ENCODE peak calls at places on chromosome 1, in six cellular contexts. C, U, A, K, B and X are unnamed samples.

GRCh38 chr1:17696417-17697301 is 58.5 kb upstream of the ACTL8 start:
- DNase-seq in C (peak), U (peak), A (peak), K (peak), B (peak), X (peak)

GRCh38 chr1:77473690-77474089 is 191.9 kb downstream of the AK5 start:
- DNase-seq in C (peak), U (peak), A (no peak), K (no peak), B (peak), X (peak)

GRCh38 chr1:151108331-151108730 is 37.8 kb downstream of the GABPB2 start:
- DNase-seq in C (no peak), U (no peak), A (no peak), K (no peak), B (no peak), X (no peak)

GRCh38 chr1:165313906-165314305 is 42.6 kb downstream of the LMX1A start:
- DNase-seq in C (no peak), U (no peak), A (no peak), K (no peak), B (no peak), X (no peak)

GRCh38 chr1:232944342-232944741 is 6.1 kb upstream of the NTPCR start:
- DNase-seq in C (no peak), U (no peak), A (no peak), K (no peak), B (no peak), X (no peak)

GRCh38 chr1:86155061-86155806 is 1.3 kb downstream of the COL24A1 start:
- DNase-seq in C (no peak), U (peak), A (peak), K (peak), B (no peak), X (no peak)

GRCh38 chr1:9473032-9473792 is 66.1 kb upstream of the SLC25A33 start:
- DNase-seq in C (peak), U (peak), A (peak), K (peak), B (peak), X (peak)

GRCh38 chr1:221093903-221094865 is 214.9 kb downstream of the HLX start:
- DNase-seq in C (no peak), U (no peak), A (no peak), K (no peak), B (no peak), X (no peak)

GRCh38 chr1:109214695-109215623 is 1.2 kb downstream of the SARS1 start:
- DNase-seq in C (peak), U (peak), A (no peak), K (no peak), B (peak), X (peak)

GRCh38 chr1:210915890-210916507 is 217.9 kb downstream of the KCNH1 start:
- DNase-seq in C (no peak), U (no peak), A (no peak), K (no peak), B (no peak), X (no peak)

GRCh38 chr1:52668711-52669110 is 29.4 kb downstream of the COA7 start:
- DNase-seq in C (peak), U (no peak), A (no peak), K (no peak), B (peak), X (peak)

GRCh38 chr1:72202761-72203160 is 79.6 kb downstream of the NEGR1 start:
- DNase-seq in C (peak), U (no peak), A (no peak), K (no peak), B (no peak), X (peak)

GRCh38 chr1:10677508-10678364 is 118.7 kb downstream of the CASZ1 start:
- DNase-seq in C (no peak), U (no peak), A (peak), K (no peak), B (no peak), X (no peak)

GRCh38 chr1:150479927-150480352 is 7.3 kb upstream of the TARS2 start:
- DNase-seq in C (no peak), U (no peak), A (no peak), K (no peak), B (no peak), X (no peak)

GRCh38 chr1:202152399-202152798 is 7.9 kb upstream of the ARL8A start:
- DNase-seq in C (no peak), U (no peak), A (no peak), K (peak), B (no peak), X (no peak)

GRCh38 chr1:89065077-89065868 is at the start of gene GBP1:
- DNase-seq in C (peak), U (peak), A (no peak), K (no peak), B (peak), X (peak)

GRCh38 chr1:227919916-227920315 is 27.8 kb downstream of the WNT9A start:
- DNase-seq in C (no peak), U (no peak), A (peak), K (peak), B (no peak), X (no peak)

GRCh38 chr1:113396585-113396984 is 6.3 kb downstream of the MAGI3 start:
- DNase-seq in C (peak), U (peak), A (no peak), K (no peak), B (peak), X (peak)

GRCh38 chr1:52814465-52814864 is 28.1 kb upstream of the ZYG11A start:
- DNase-seq in C (peak), U (peak), A (no peak), K (no peak), B (peak), X (peak)

GRCh38 chr1:50959303-50959912 is 659 bp downstream of the FAF1 start:
- DNase-seq in C (peak), U (peak), A (no peak), K (no peak), B (peak), X (peak)

GRCh38 chr1:154407021-154407865 is 2.1 kb downstream of the IL6R start:
- DNase-seq in C (no peak), U (no peak), A (peak), K (no peak), B (peak), X (no peak)

GRCh38 chr1:38296047-38296446 is 249.5 kb upstream of the POU3F1 start:
- DNase-seq in C (no peak), U (no peak), A (no peak), K (no peak), B (no peak), X (no peak)

GRCh38 chr1:193569696-193570269 is 383.4 kb upstream of the B3GALT2 start:
- DNase-seq in C (no peak), U (peak), A (no peak), K (no peak), B (peak), X (peak)

GRCh38 chr1:8315573-8316475 is 2.1 kb upstream of the SLC45A1 start:
- DNase-seq in C (peak), U (no peak), A (peak), K (peak), B (no peak), X (no peak)

GRCh38 chr1:100455478-100456072 is 82.4 kb upstream of the GPR88 start:
- DNase-seq in C (peak), U (peak), A (no peak), K (no peak), B (no peak), X (peak)

GRCh38 chr1:209704584-209704983 is at the start of gene HSD11B1:
- DNase-seq in C (no peak), U (peak), A (no peak), K (no peak), B (no peak), X (peak)

GRCh38 chr1:2068951-2069350 is 18.7 kb downstream of the PRKCZ start:
- DNase-seq in C (no peak), U (no peak), A (no peak), K (no peak), B (no peak), X (no peak)

GRCh38 chr1:52306227-52307006 is 59.6 kb downstream of the CC2D1B start:
- DNase-seq in C (no peak), U (no peak), A (peak), K (no peak), B (no peak), X (no peak)

GRCh38 chr1:10429868-10430215 is 391 bp upstream of the CENPS start:
- DNase-seq in C (peak), U (peak), A (no peak), K (no peak), B (no peak), X (peak)

GRCh38 chr1:234502785-234503184 is 23.8 kb upstream of the TARBP1 start:
- DNase-seq in C (no peak), U (no peak), A (no peak), K (no peak), B (no peak), X (no peak)

GRCh38 chr1:196466656-196467055 is 141.6 kb downstream of the KCNT2 start:
- DNase-seq in C (peak), U (peak), A (no peak), K (no peak), B (peak), X (peak)

GRCh38 chr1:183281039-183281438 is 95.0 kb downstream of the LAMC2 start:
- DNase-seq in C (peak), U (peak), A (no peak), K (no peak), B (peak), X (peak)

GRCh38 chr1:23704834-23705495 is 13.4 kb downstream of the RPL11 start:
- DNase-seq in C (no peak), U (no peak), A (no peak), K (no peak), B (no peak), X (no peak)

GRCh38 chr1:53076721-53077598 is 14.9 kb downstream of the PODN start:
- DNase-seq in C (no peak), U (no peak), A (no peak), K (no peak), B (no peak), X (no peak)

GRCh38 chr1:5975133-5975880 is 16.9 kb downstream of the NPHP4 start:
- DNase-seq in C (peak), U (peak), A (peak), K (peak), B (peak), X (peak)

GRCh38 chr1:34918609-34919561 is 10.6 kb downstream of the DLGAP3 start:
- DNase-seq in C (no peak), U (no peak), A (peak), K (peak), B (no peak), X (no peak)
- H3K9ac ChIP-seq in C (no peak), U (no peak), A (no peak), K (no peak), B (no peak), X (no peak)

GRCh38 chr1:90719321-90720136 is 2.4 kb upstream of the BARHL2 start:
- DNase-seq in C (no peak), U (no peak), A (peak), K (peak), B (no peak), X (no peak)
- H3K9ac ChIP-seq in C (no peak), U (no peak), A (no peak), K (no peak), B (no peak), X (no peak)

GRCh38 chr1:78561856-78562255 is 58.4 kb upstream of the IFI44L start:
- DNase-seq in C (no peak), U (no peak), A (no peak), K (no peak), B (no peak), X (no peak)
- H3K9ac ChIP-seq in C (no peak), U (no peak), A (no peak), K (no peak), B (no peak), X (no peak)

GRCh38 chr1:84690397-84691138 is at the start of gene SSX2IP:
- DNase-seq in C (peak), U (peak), A (peak), K (peak), B (peak), X (peak)

GRCh38 chr1:84688461-84689061 is 1.7 kb downstream of the SSX2IP start:
- DNase-seq in C (peak), U (no peak), A (no peak), K (no peak), B (no peak), X (no peak)

GRCh38 chr1:84687703-84688460 is 2.4 kb downstream of the SSX2IP start:
- DNase-seq in C (peak), U (no peak), A (no peak), K (no peak), B (no peak), X (peak)

GRCh38 chr1:84691139-84691783 is 1.0 kb upstream of the SSX2IP start:
- DNase-seq in C (peak), U (no peak), A (peak), K (peak), B (no peak), X (no peak)

GRCh38 chr1:84689514-84690396 is 506 bp downstream of the SSX2IP start:
- DNase-seq in C (peak), U (peak), A (peak), K (peak), B (no peak), X (peak)
- H3K9ac ChIP-seq in C (peak), U (peak), A (peak), K (peak), B (peak), X (peak)